ENCODE peak calls at places on chromosomes 6 and 20, in nine cellular contexts. F is psoas muscle, L is fibroblast of lung, O is mesendoderm, V is heart right ventricle, W is stomach, K is SK-N-SH, Z is sigmoid colon, G is ovary. T is an unnamed sample. For H3K4me1 and H3K27me3, the result is how much of the 10 kb centered on the place peaks cover.

GRCh38 chr20:57734754-57735153 is 24.9 kb upstream of the PMEPA1 start:
- DNase-seq in F (peak), L (no peak), O (no peak), V (no peak), W (no peak), K (no peak), Z (no peak), G (no peak), T (no peak)

GRCh38 chr6:116034327-116034726 is 26.4 kb downstream of the FRK start:
- DNase-seq in F (no peak), L (peak), O (no peak), V (no peak), W (no peak), K (no peak), Z (no peak), G (no peak), T (no peak)

GRCh38 chr6:13248053-13248452 is 80.3 kb downstream of the TBC1D7 start:
- DNase-seq in F (no peak), L (peak), O (peak), V (no peak), W (no peak), K (no peak), Z (no peak), G (no peak), T (no peak)

GRCh38 chr20:63738687-63739128 is 868 bp upstream of the SLC2A4RG start:
- DNase-seq in F (peak), L (peak), O (peak), V (peak), W (peak), K (peak), Z (peak), G (peak), T (peak)

GRCh38 chr20:38121741-38122140 is 43.3 kb downstream of the TGM2 start:
- DNase-seq in F (no peak), L (no peak), O (no peak), V (no peak), W (peak), K (no peak), Z (no peak), G (no peak), T (no peak)

GRCh38 chr20:10660661-10661060 is 13.1 kb downstream of the JAG1 start:
- DNase-seq in F (no peak), L (no peak), O (peak), V (no peak), W (no peak), K (no peak), Z (peak), G (no peak), T (no peak)

GRCh38 chr6:117414770-117415169 is 11.0 kb downstream of the ROS1 start:
- DNase-seq in F (no peak), L (no peak), O (peak), V (no peak), W (no peak), K (no peak), Z (no peak), G (no peak), T (no peak)

GRCh38 chr6:15137086-15137485 is 108.8 kb upstream of the JARID2 start:
- DNase-seq in F (no peak), L (no peak), O (no peak), V (no peak), W (no peak), K (no peak), Z (no peak), G (no peak), T (no peak)

GRCh38 chr20:15220009-15220656 is 882.7 kb upstream of the FLRT3 start:
- DNase-seq in F (no peak), L (no peak), O (no peak), V (no peak), W (no peak), K (no peak), Z (no peak), G (no peak), T (no peak)

GRCh38 chr6:26311012-26311384 is 54.0 kb upstream of the BTN3A2 start:
- DNase-seq in F (no peak), L (peak), O (peak), V (no peak), W (no peak), K (no peak), Z (no peak), G (peak), T (no peak)

GRCh38 chr20:63178445-63178818 is 37.5 kb downstream of the YTHDF1 start:
- DNase-seq in F (no peak), L (no peak), O (peak), V (no peak), W (no peak), K (peak), Z (no peak), G (no peak), T (no peak)

GRCh38 chr6:121849477-121849876 is 414.0 kb downstream of the GJA1 start:
- DNase-seq in F (no peak), L (peak), O (peak), V (no peak), W (peak), K (peak), Z (peak), G (peak), T (no peak)

GRCh38 chr6:147904416-147904815 is 395.9 kb downstream of the SAMD5 start:
- DNase-seq in F (no peak), L (no peak), O (peak), V (no peak), W (no peak), K (no peak), Z (no peak), G (no peak), T (no peak)

GRCh38 chr6:156646496-156646895 is 130.7 kb upstream of the ARID1B start:
- DNase-seq in F (no peak), L (no peak), O (no peak), V (no peak), W (no peak), K (no peak), Z (no peak), G (no peak), T (no peak)

GRCh38 chr6:73309534-73309783 is 44.6 kb downstream of the DPPA5 start:
- DNase-seq in F (no peak), L (no peak), O (no peak), V (no peak), W (no peak), K (no peak), Z (no peak), G (no peak), T (no peak)

GRCh38 chr6:156699017-156699421 is 78.2 kb upstream of the ARID1B start:
- DNase-seq in F (no peak), L (peak), O (no peak), V (no peak), W (no peak), K (no peak), Z (no peak), G (no peak), T (no peak)

GRCh38 chr6:44538131-44538835 is 150.8 kb downstream of the CDC5L start:
- DNase-seq in F (no peak), L (no peak), O (no peak), V (no peak), W (no peak), K (no peak), Z (no peak), G (no peak), T (no peak)

GRCh38 chr20:49590163-49591017 is 22.5 kb upstream of the PTGIS start:
- DNase-seq in F (no peak), L (no peak), O (no peak), V (no peak), W (no peak), K (no peak), Z (no peak), G (no peak), T (no peak)

GRCh38 chr6:7542065-7542877 is 800 bp downstream of the DSP start:
- DNase-seq in F (no peak), L (no peak), O (peak), V (peak), W (peak), K (peak), Z (no peak), G (peak), T (peak)

GRCh38 chr6:73675466-73676098 is 20.4 kb upstream of the CD109 start:
- DNase-seq in F (peak), L (peak), O (peak), V (peak), W (peak), K (peak), Z (peak), G (peak), T (peak)

GRCh38 chr6:41045664-41046063 is 3.4 kb downstream of the TSPO2 start:
- DNase-seq in F (no peak), L (no peak), O (no peak), V (no peak), W (no peak), K (no peak), Z (no peak), G (no peak), T (no peak)

GRCh38 chr20:53763707-53764415 is 170.2 kb upstream of the ZNF217 start:
- DNase-seq in F (no peak), L (peak), O (peak), V (no peak), W (peak), K (no peak), Z (no peak), G (no peak), T (no peak)

GRCh38 chr6:159094444-159095252 is 49.9 kb upstream of the TAGAP start:
- DNase-seq in F (no peak), L (no peak), O (no peak), V (no peak), W (no peak), K (no peak), Z (no peak), G (no peak), T (no peak)
- H3K4me1 ChIP-seq in F (under half), L (under half), O (under half), V (under half), W (under half), K (under half), Z (under half), G (under half), T (under half)

GRCh38 chr20:43937586-43937985 is 22.9 kb downstream of the TOX2 start:
- DNase-seq in F (no peak), L (peak), O (no peak), V (no peak), W (no peak), K (no peak), Z (no peak), G (no peak), T (no peak)

GRCh38 chr20:43938017-43938655 is 23.5 kb downstream of the TOX2 start:
- DNase-seq in F (no peak), L (peak), O (no peak), V (no peak), W (no peak), K (no peak), Z (no peak), G (no peak), T (no peak)

GRCh38 chr20:43939762-43940121 is 25.1 kb downstream of the TOX2 start:
- DNase-seq in F (no peak), L (no peak), O (no peak), V (no peak), W (no peak), K (no peak), Z (no peak), G (no peak), T (no peak)

GRCh38 chr20:43940518-43941225 is 26.0 kb downstream of the TOX2 start:
- DNase-seq in F (no peak), L (no peak), O (no peak), V (no peak), W (no peak), K (no peak), Z (no peak), G (no peak), T (no peak)

DNA sequence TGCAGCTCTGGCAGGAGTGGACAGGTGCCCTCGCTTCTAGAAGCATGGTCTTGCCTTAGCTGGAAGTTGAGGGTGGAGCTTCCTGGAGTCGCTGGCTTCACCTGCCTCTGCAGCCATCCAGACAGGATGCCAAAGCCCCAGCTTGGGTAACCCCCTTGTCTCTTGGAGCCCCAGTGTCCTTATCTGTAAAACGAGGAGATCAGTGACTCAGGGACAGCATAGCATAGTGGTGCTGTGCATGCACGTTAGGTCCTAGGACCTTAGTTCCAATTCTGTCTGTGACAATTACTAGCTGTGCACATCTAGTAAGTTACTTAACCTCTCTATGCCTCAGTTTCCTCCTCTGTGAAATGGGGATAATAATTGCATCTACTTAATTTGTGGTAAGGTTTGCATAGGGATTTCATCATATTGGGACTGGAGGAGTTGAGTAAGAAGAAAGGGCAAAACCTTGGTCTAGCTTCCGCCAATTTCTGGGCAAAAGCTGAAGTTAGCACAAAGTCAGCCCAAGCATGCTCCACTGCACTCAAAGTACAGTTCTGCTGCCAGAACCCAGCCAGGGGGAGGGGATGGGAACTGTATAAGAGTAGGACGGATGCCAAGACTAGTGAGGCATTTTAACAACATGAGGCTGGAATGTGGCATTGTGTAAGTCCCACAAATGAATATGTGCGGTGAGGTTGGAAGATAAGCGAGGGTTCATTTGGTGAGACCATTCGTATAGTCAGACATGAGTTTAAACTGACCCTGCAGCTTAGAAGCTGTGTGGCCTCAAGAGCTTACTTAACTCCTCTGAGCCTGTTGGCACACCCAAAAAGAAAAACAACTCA is 24.5 kb downstream of the TOX2 start:
- DNase-seq in F (peak), L (peak), O (no peak), V (no peak), W (no peak), K (no peak), Z (peak), G (no peak), T (peak)
- H3K27me3 ChIP-seq in F (under half), L (under half), O (under half), V (under half), W (under half), K (under half), Z (under half), G (under half), T (under half)

DNA sequence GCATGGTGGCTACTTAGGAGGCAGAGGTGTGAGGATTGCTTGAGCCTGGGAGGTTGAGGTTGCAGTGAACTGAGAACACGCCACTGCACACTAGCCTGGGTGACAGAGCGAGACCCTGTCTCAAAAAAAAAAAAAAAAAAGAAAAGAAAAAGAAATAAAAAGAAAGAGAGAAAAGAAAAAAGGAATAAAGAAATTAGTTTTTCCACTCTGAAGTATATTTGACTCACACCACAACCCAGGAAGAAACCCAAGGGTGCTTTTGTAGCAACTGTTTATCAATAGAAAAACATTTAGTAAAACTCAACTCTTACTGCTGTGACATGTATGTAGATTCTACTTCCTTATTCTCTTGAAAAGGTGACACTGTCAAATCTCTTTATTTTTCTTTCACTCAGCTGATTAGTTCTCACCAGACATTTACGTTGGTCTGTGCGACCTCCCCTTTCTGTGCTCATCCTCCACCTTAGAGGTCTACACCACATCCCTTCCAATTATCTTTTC is 100.0 kb upstream of the SHLD1 start:
- DNase-seq in F (no peak), L (no peak), O (no peak), V (no peak), W (no peak), K (no peak), Z (no peak), G (no peak), T (no peak)
- H3K4me1 ChIP-seq in F (under half), L (under half), O (under half), V (under half), W (under half), K (under half), Z (under half), G (under half), T (under half)

GRCh38 chr6:159170333-159170672 is 1.1 kb downstream of the FNDC1 start:
- DNase-seq in F (no peak), L (no peak), O (no peak), V (no peak), W (no peak), K (no peak), Z (no peak), G (no peak), T (no peak)
- H3K27me3 ChIP-seq in F (under half), L (under half), O (under half), V (half or more), W (half or more), K (half or more), Z (under half), G (under half), T (half or more)

GRCh38 chr20:13625241-13625981 is 13.3 kb downstream of the TASP1 start:
- DNase-seq in F (no peak), L (peak), O (no peak), V (no peak), W (no peak), K (no peak), Z (no peak), G (no peak), T (no peak)
- H3K4me1 ChIP-seq in F (under half), L (under half), O (under half), V (under half), W (under half), K (under half), Z (under half), G (under half), T (under half)